ENCODE peak calls at places on chromosomes 1 and 21, in six cellular contexts. One of them, this sample, is unnamed.

GRCh38 chr21:44927587-44928461 is 7.1 kb upstream of the ITGB2 start:
- DNase-seq in WERI-Rb-1: no peak
- DNase-seq in cardiac muscle cell: peak
- DNase-seq in neural progenitor cell: no peak
- DNase-seq in CD4-positive, alpha-beta T cell: peak
- DNase-seq in AG04450: no peak
- DNase-seq in this sample: peak

GRCh38 chr1:23187637-23188036 is 19.0 kb upstream of the LUZP1 start:
- DNase-seq in WERI-Rb-1: peak
- DNase-seq in cardiac muscle cell: no peak
- DNase-seq in neural progenitor cell: no peak
- DNase-seq in CD4-positive, alpha-beta T cell: no peak
- DNase-seq in AG04450: no peak
- DNase-seq in this sample: no peak

GRCh38 chr21:42294273-42294880 is 20.8 kb downstream of the TFF3 start:
- DNase-seq in WERI-Rb-1: no peak
- DNase-seq in cardiac muscle cell: no peak
- DNase-seq in neural progenitor cell: no peak
- DNase-seq in CD4-positive, alpha-beta T cell: no peak
- DNase-seq in AG04450: no peak
- DNase-seq in this sample: no peak

GRCh38 chr1:187498028-187498427 is 669.3 kb downstream of the PLA2G4A start:
- DNase-seq in WERI-Rb-1: no peak
- DNase-seq in cardiac muscle cell: no peak
- DNase-seq in neural progenitor cell: no peak
- DNase-seq in CD4-positive, alpha-beta T cell: no peak
- DNase-seq in AG04450: no peak
- DNase-seq in this sample: no peak

GRCh38 chr1:87330954-87331318 is 2.3 kb downstream of the LMO4 start:
- DNase-seq in WERI-Rb-1: no peak
- DNase-seq in cardiac muscle cell: no peak
- DNase-seq in neural progenitor cell: peak
- DNase-seq in CD4-positive, alpha-beta T cell: no peak
- DNase-seq in AG04450: no peak
- DNase-seq in this sample: no peak

GRCh38 chr1:226308166-226308722 is 720 bp downstream of the LIN9 start:
- DNase-seq in WERI-Rb-1: peak
- DNase-seq in cardiac muscle cell: no peak
- DNase-seq in neural progenitor cell: peak
- DNase-seq in CD4-positive, alpha-beta T cell: no peak
- DNase-seq in AG04450: no peak
- DNase-seq in this sample: peak

GRCh38 chr1:8422439-8423133 is 104.7 kb downstream of the SLC45A1 start:
- DNase-seq in WERI-Rb-1: peak
- DNase-seq in cardiac muscle cell: peak
- DNase-seq in neural progenitor cell: peak
- DNase-seq in CD4-positive, alpha-beta T cell: no peak
- DNase-seq in AG04450: no peak
- DNase-seq in this sample: peak

GRCh38 chr1:231596337-231596791 is 30.2 kb upstream of the DISC1 start:
- DNase-seq in WERI-Rb-1: no peak
- DNase-seq in cardiac muscle cell: peak
- DNase-seq in neural progenitor cell: peak
- DNase-seq in CD4-positive, alpha-beta T cell: no peak
- DNase-seq in AG04450: no peak
- DNase-seq in this sample: no peak

GRCh38 chr1:54212872-54213271 is 12.9 kb downstream of the MRPL37 start:
- DNase-seq in WERI-Rb-1: no peak
- DNase-seq in cardiac muscle cell: no peak
- DNase-seq in neural progenitor cell: no peak
- DNase-seq in CD4-positive, alpha-beta T cell: no peak
- DNase-seq in AG04450: no peak
- DNase-seq in this sample: no peak

GRCh38 chr1:90347366-90347765 is 352.5 kb downstream of the ZNF326 start:
- DNase-seq in WERI-Rb-1: no peak
- DNase-seq in cardiac muscle cell: no peak
- DNase-seq in neural progenitor cell: no peak
- DNase-seq in CD4-positive, alpha-beta T cell: no peak
- DNase-seq in AG04450: no peak
- DNase-seq in this sample: peak

GRCh38 chr1:53593758-53594380 is 134.7 kb downstream of the DMRTB1 start:
- DNase-seq in WERI-Rb-1: peak
- DNase-seq in cardiac muscle cell: peak
- DNase-seq in neural progenitor cell: peak
- DNase-seq in CD4-positive, alpha-beta T cell: no peak
- DNase-seq in AG04450: no peak
- DNase-seq in this sample: peak

GRCh38 chr1:24705260-24706073 is 39.8 kb upstream of the CLIC4 start:
- DNase-seq in WERI-Rb-1: peak
- DNase-seq in cardiac muscle cell: peak
- DNase-seq in neural progenitor cell: peak
- DNase-seq in CD4-positive, alpha-beta T cell: no peak
- DNase-seq in AG04450: peak
- DNase-seq in this sample: peak

GRCh38 chr1:24702511-24703293 is 42.5 kb upstream of the CLIC4 start:
- DNase-seq in WERI-Rb-1: peak
- DNase-seq in cardiac muscle cell: peak
- DNase-seq in neural progenitor cell: peak
- DNase-seq in CD4-positive, alpha-beta T cell: no peak
- DNase-seq in AG04450: no peak
- DNase-seq in this sample: peak

GRCh38 chr1:24707659-24708058 is 37.6 kb upstream of the CLIC4 start:
- DNase-seq in WERI-Rb-1: no peak
- DNase-seq in cardiac muscle cell: peak
- DNase-seq in neural progenitor cell: no peak
- DNase-seq in CD4-positive, alpha-beta T cell: no peak
- DNase-seq in AG04450: no peak
- DNase-seq in this sample: no peak

GRCh38 chr1:24708938-24709337 is 36.3 kb upstream of the CLIC4 start:
- DNase-seq in WERI-Rb-1: no peak
- DNase-seq in cardiac muscle cell: no peak
- DNase-seq in neural progenitor cell: no peak
- DNase-seq in CD4-positive, alpha-beta T cell: no peak
- DNase-seq in AG04450: no peak
- DNase-seq in this sample: no peak

GRCh38 chr1:24704411-24705259 is 40.6 kb upstream of the CLIC4 start:
- DNase-seq in WERI-Rb-1: peak
- DNase-seq in cardiac muscle cell: peak
- DNase-seq in neural progenitor cell: peak
- DNase-seq in CD4-positive, alpha-beta T cell: no peak
- DNase-seq in AG04450: no peak
- DNase-seq in this sample: no peak
- H3K27ac ChIP-seq in WERI-Rb-1: peak
- H3K27ac ChIP-seq in cardiac muscle cell: peak
- H3K27ac ChIP-seq in neural progenitor cell: peak
- H3K27ac ChIP-seq in CD4-positive, alpha-beta T cell: no peak
- H3K27ac ChIP-seq in AG04450: peak
- H3K27ac ChIP-seq in this sample: no peak

DNA sequence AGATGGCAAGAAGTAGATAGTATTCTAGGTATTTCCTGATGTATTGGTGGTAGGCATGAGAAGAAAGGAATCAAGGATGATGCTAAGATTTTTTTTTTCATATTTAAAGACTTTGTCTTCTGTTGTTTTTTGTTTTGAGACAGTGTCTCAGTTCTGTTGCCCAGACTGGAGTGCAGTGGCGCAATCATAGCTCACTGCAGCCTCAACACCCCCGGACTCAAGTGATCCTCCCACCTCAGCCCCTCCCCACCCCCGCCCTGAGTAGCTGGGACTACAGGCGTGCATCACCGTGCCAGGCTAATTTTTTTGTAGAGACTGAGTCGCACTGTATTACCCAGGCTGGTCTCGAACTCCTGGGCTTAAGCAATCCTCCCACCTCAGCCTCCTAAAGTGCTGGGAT is 2.8 kb upstream of the CAPZB start:
- DNase-seq in WERI-Rb-1: no peak
- DNase-seq in cardiac muscle cell: peak
- DNase-seq in neural progenitor cell: no peak
- DNase-seq in CD4-positive, alpha-beta T cell: no peak
- DNase-seq in AG04450: no peak
- DNase-seq in this sample: no peak
- H3K27ac ChIP-seq in WERI-Rb-1: no peak
- H3K27ac ChIP-seq in cardiac muscle cell: no peak
- H3K27ac ChIP-seq in neural progenitor cell: no peak
- H3K27ac ChIP-seq in CD4-positive, alpha-beta T cell: peak
- H3K27ac ChIP-seq in AG04450: no peak
- H3K27ac ChIP-seq in this sample: peak

DNA sequence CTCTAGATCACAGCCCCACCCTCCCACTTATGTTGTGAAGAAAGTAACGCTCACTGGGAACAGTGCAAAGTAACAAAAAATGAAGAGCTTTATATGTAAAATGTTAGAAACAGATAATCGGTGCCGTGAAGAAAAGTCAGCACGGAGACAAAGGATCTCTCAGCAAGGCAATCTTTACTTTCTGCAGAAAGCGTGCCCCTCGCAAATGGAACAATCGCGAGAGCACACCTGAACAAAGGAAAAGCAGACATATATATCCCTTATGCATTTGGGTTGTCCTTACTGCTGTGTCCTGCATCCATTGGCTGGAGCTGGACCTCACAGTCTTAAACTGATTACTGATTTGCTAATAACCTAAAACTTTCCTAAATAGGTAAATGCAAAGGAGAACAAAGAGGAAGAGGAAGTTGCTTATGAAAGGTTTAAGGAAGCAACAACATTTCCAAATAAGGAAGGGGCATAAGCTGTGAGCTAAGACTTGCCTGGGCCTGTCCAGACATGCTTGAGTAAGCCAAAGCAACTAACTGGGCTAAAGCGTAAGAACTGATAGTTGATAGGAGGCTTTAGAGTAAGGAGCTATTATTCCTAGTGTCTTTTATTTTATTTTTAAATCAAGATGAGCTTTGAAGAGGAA is 89.7 kb downstream of the GTF2B start:
- DNase-seq in WERI-Rb-1: peak
- DNase-seq in cardiac muscle cell: peak
- DNase-seq in neural progenitor cell: no peak
- DNase-seq in CD4-positive, alpha-beta T cell: no peak
- DNase-seq in AG04450: no peak
- DNase-seq in this sample: no peak
- H3K27ac ChIP-seq in WERI-Rb-1: peak
- H3K27ac ChIP-seq in cardiac muscle cell: no peak
- H3K27ac ChIP-seq in neural progenitor cell: peak
- H3K27ac ChIP-seq in CD4-positive, alpha-beta T cell: no peak
- H3K27ac ChIP-seq in AG04450: no peak
- H3K27ac ChIP-seq in this sample: no peak

GRCh38 chr1:44903261-44903660 is 60.2 kb upstream of the PTCH2 start:
- DNase-seq in WERI-Rb-1: no peak
- DNase-seq in cardiac muscle cell: peak
- DNase-seq in neural progenitor cell: no peak
- DNase-seq in CD4-positive, alpha-beta T cell: no peak
- DNase-seq in AG04450: no peak
- DNase-seq in this sample: peak
- H3K27ac ChIP-seq in WERI-Rb-1: no peak
- H3K27ac ChIP-seq in cardiac muscle cell: no peak
- H3K27ac ChIP-seq in neural progenitor cell: no peak
- H3K27ac ChIP-seq in CD4-positive, alpha-beta T cell: no peak
- H3K27ac ChIP-seq in AG04450: no peak
- H3K27ac ChIP-seq in this sample: no peak

DNA sequence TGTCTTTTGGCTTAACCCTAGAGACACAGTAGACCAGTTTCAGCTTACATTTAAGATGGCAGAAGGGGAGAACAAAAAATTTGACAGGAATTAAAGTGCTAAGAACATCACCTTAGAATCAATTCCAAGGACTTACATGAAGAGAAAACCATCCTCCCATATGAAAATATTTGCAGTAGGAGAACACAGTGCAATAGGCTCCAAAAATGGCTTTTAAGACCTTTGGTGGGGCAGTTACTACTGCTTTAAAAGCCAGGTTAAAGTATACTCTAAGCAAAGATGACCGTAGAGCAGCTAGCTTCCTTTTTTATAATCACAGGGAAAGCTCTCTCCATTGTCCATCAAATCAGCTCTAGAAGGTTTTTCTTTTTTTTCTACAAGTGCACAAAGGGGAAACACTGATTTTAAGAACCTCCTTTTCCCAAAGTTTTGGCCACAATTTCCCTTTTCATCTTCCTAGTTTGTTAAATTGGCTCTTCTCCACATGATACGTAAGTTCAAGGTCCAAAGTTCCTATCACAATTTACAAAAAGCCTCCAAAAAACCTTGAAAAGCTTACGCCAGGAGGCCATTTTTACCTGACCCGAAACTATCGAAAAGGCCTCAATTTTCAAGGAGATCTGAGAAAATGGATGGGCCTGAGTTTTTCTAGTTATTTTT is 3.3 kb downstream of the TXNIP start:
- DNase-seq in WERI-Rb-1: no peak
- DNase-seq in cardiac muscle cell: no peak
- DNase-seq in neural progenitor cell: no peak
- DNase-seq in CD4-positive, alpha-beta T cell: no peak
- DNase-seq in AG04450: no peak
- DNase-seq in this sample: no peak
- H3K27ac ChIP-seq in WERI-Rb-1: no peak
- H3K27ac ChIP-seq in cardiac muscle cell: peak
- H3K27ac ChIP-seq in neural progenitor cell: no peak
- H3K27ac ChIP-seq in CD4-positive, alpha-beta T cell: peak
- H3K27ac ChIP-seq in AG04450: no peak
- H3K27ac ChIP-seq in this sample: peak

DNA sequence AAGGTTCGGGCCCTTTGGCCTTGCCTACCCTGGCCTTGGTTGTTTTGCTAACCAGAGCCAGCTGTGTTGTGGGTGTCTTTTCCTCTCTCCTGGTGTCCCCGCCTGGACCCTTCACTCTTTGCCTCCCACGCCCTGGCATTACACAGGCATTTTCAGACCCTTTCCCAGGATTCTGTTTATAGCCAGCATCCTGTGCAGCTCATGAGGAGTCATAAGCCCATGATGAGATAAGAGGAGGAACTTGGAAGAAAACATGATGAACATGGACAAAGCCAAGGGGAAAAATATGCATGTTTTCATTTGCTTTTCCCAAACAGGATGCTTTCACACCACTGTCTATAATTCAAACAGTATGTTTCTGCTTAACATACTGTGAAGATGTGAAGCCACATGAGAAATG is 18.6 kb upstream of the WARS2 start:
- DNase-seq in WERI-Rb-1: no peak
- DNase-seq in cardiac muscle cell: peak
- DNase-seq in neural progenitor cell: no peak
- DNase-seq in CD4-positive, alpha-beta T cell: no peak
- DNase-seq in AG04450: peak
- DNase-seq in this sample: no peak
- H3K27ac ChIP-seq in WERI-Rb-1: no peak
- H3K27ac ChIP-seq in cardiac muscle cell: no peak
- H3K27ac ChIP-seq in neural progenitor cell: no peak
- H3K27ac ChIP-seq in CD4-positive, alpha-beta T cell: no peak
- H3K27ac ChIP-seq in AG04450: peak
- H3K27ac ChIP-seq in this sample: no peak